ENCODE peak calls at places on chromosomes 3 and 15, in four cellular contexts. Z, W, V and E are unnamed samples.

GRCh38 chr15:85620321-85621044 is 174.2 kb downstream of the KLHL25 start:
- DNase-seq in Z (no peak), W (peak; percentile 48), V (no peak), E (no peak)

GRCh38 chr15:29854413-29854812 is 32.1 kb upstream of the TJP1 start:
- DNase-seq in Z (no peak), W (no peak), V (no peak), E (no peak)

GRCh38 chr3:36063992-36064391 is 316.3 kb upstream of the STAC start:
- DNase-seq in Z (no peak), W (no peak), V (no peak), E (no peak)

GRCh38 chr3:55708242-55708641 is 221.1 kb upstream of the WNT5A start:
- DNase-seq in Z (no peak), W (no peak), V (no peak), E (no peak)

GRCh38 chr3:132973441-132973840 is 64.8 kb upstream of the TMEM108 start:
- DNase-seq in Z (no peak), W (no peak), V (no peak), E (no peak)

GRCh38 chr3:140343709-140344417 is 334.0 kb upstream of the TRIM42 start:
- DNase-seq in Z (no peak), W (no peak), V (no peak), E (no peak)

GRCh38 chr15:38696120-38696727 is 131.6 kb upstream of the RASGRP1 start:
- DNase-seq in Z (no peak), W (peak; percentile 66), V (peak; percentile 32), E (peak; percentile 59)

GRCh38 chr3:102141096-102141912 is 292.0 kb downstream of the NFKBIZ start:
- DNase-seq in Z (no peak), W (no peak), V (no peak), E (no peak)

GRCh38 chr15:78927077-78927790 is 17.6 kb downstream of the CTSH start:
- DNase-seq in Z (no peak), W (no peak), V (no peak), E (no peak)

GRCh38 chr3:101858464-101858863 is 9.2 kb downstream of the NFKBIZ start:
- DNase-seq in Z (no peak), W (no peak), V (no peak), E (no peak)

GRCh38 chr3:153970735-153971347 is 150.3 kb upstream of the ARHGEF26 start:
- DNase-seq in Z (no peak), W (no peak), V (no peak), E (no peak)

GRCh38 chr15:61946778-61947177 is 113.5 kb downstream of the VPS13C start:
- DNase-seq in Z (no peak), W (no peak), V (no peak), E (no peak)

GRCh38 chr15:63013052-63013808 is 29.3 kb upstream of the TPM1 start:
- DNase-seq in Z (no peak), W (no peak), V (no peak), E (no peak)

GRCh38 chr3:67305160-67305559 is 307.1 kb downstream of the KBTBD8 start:
- DNase-seq in Z (no peak), W (no peak), V (no peak), E (no peak)

GRCh38 chr3:116069024-116069423 is 376.3 kb downstream of the LSAMP start:
- DNase-seq in Z (no peak), W (no peak), V (no peak), E (no peak)

GRCh38 chr15:63405159-63405558 is 23.5 kb upstream of the CA12 start:
- DNase-seq in Z (no peak), W (no peak), V (no peak), E (no peak)

GRCh38 chr3:130792241-130792640 is 45.6 kb upstream of the PIK3R4 start:
- DNase-seq in Z (no peak), W (no peak), V (no peak), E (no peak)

GRCh38 chr15:63288778-63289378 is 11.5 kb downstream of the APH1B start:
- DNase-seq in Z (no peak), W (peak; percentile 49), V (peak; percentile 57), E (no peak)

GRCh38 chr15:73965730-73966103 is 26.4 kb downstream of the STOML1 start:
- DNase-seq in Z (no peak), W (peak; percentile 48), V (peak; percentile 55), E (no peak)

GRCh38 chr3:38528457-38528856 is 32.3 kb downstream of the EXOG start:
- DNase-seq in Z (no peak), W (no peak), V (no peak), E (no peak)

GRCh38 chr3:167350245-167350862 is 29.7 kb downstream of the ZBBX start:
- DNase-seq in Z (no peak), W (no peak), V (no peak), E (no peak)

GRCh38 chr3:75906555-75907112 is 121.3 kb upstream of the ZNF717 start:
- DNase-seq in Z (peak; percentile 41), W (no peak), V (no peak), E (no peak)

GRCh38 chr3:142502187-142502985 is 54.5 kb upstream of the XRN1 start:
- DNase-seq in Z (no peak), W (no peak), V (no peak), E (no peak)

GRCh38 chr3:186818956-186819355 is 12.7 kb upstream of the RFC4 start:
- DNase-seq in Z (no peak), W (no peak), V (no peak), E (no peak)

GRCh38 chr3:106822204-106822603 is 555.0 kb upstream of the CCDC54 start:
- DNase-seq in Z (no peak), W (no peak), V (no peak), E (no peak)

GRCh38 chr15:101047301-101047781 is 128.2 kb downstream of the LRRK1 start:
- DNase-seq in Z (peak; percentile 28), W (no peak), V (no peak), E (no peak)

GRCh38 chr3:186298876-186299275 is 63.2 kb downstream of the DGKG start:
- DNase-seq in Z (no peak), W (no peak), V (no peak), E (no peak)

GRCh38 chr3:114231616-114232015 is 5.8 kb downstream of the ZNF80 start:
- DNase-seq in Z (no peak), W (peak; percentile 54), V (peak; percentile 46), E (peak; percentile 28)

GRCh38 chr15:47460775-47461174 is 256.5 kb upstream of the SEMA6D start:
- DNase-seq in Z (no peak), W (no peak), V (no peak), E (no peak)
- H3K27ac ChIP-seq in Z (no peak overlapping the region), W (no peak overlapping the region), V (no peak overlapping the region), E (no peak overlapping the region)

GRCh38 chr15:68205949-68206539 is 912 bp upstream of the CALML4 start:
- DNase-seq in Z (peak; percentile 87), W (no peak), V (no peak), E (no peak)

GRCh38 chr15:68208136-68208535 is 3.0 kb upstream of the CALML4 start:
- DNase-seq in Z (no peak), W (no peak), V (no peak), E (no peak)

GRCh38 chr15:68207176-68207935 is 2.2 kb upstream of the CALML4 start:
- DNase-seq in Z (no peak), W (no peak), V (no peak), E (no peak)

GRCh38 chr15:68205558-68205944 is 419 bp upstream of the CALML4 start:
- DNase-seq in Z (no peak), W (no peak), V (no peak), E (no peak)

GRCh38 chr15:68206711-68207151 is 1.6 kb upstream of the CALML4 start:
- DNase-seq in Z (no peak), W (no peak), V (no peak), E (no peak)
- H3K4me1 ChIP-seq in Z (peaks cover 69% of the 10 kb centered on the region), W (peaks cover 19% of the 10 kb centered on the region), V (peaks cover 21% of the 10 kb centered on the region), E (peaks cover 11% of the 10 kb centered on the region)

GRCh38 chr3:171962137-171962720 is 77.1 kb upstream of the FNDC3B start:
- DNase-seq in Z (no peak), W (no peak), V (no peak), E (no peak)
- H3K27ac ChIP-seq in Z (no peak overlapping the region), W (no peak overlapping the region), V (no peak overlapping the region), E (no peak overlapping the region)

GRCh38 chr3:37171144-37171543 is 3.2 kb downstream of the LRRFIP2 start:
- DNase-seq in Z (no peak), W (no peak), V (no peak), E (no peak)

GRCh38 chr3:37173806-37174205 is 576 bp downstream of the LRRFIP2 start:
- DNase-seq in Z (no peak), W (no peak), V (no peak), E (no peak)

GRCh38 chr3:37170513-37170912 is 3.9 kb downstream of the LRRFIP2 start:
- DNase-seq in Z (no peak), W (no peak), V (no peak), E (no peak)

GRCh38 chr3:37170097-37170496 is 4.3 kb downstream of the LRRFIP2 start:
- DNase-seq in Z (no peak), W (no peak), V (no peak), E (no peak)

DNA sequence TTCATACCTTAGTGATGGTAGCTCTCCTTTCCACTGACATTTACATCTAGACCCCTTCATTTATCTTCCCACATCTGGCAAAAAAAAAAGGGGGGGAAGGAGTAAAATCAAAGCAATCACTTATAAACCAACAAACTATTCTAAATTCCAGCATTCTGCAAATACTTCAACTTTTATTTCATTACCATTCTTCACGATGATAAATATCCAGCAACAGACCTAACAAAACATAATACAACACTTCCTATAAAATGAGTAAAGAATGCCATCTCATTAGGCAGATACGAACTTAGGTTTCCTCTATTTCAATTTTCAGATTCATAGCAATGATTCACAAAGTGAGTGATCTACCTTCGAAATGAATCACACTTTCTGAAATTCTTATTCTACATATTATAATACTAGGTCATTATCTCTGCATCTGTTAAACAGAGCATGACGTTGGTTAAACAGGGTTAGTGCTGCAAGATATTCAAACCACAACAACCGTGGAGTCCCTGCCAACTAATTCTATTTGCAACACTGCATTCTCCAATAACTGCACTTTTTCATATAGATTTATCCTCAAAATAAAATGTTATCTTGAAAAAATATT is at the start of gene LRRFIP2:
- DNase-seq in Z (no peak), W (peak; percentile 20), V (peak; percentile 6), E (no peak)
- H3K4me1 ChIP-seq in Z (peaks cover 61% of the 10 kb centered on the region), W (peaks cover 41% of the 10 kb centered on the region), V (peaks cover 7% of the 10 kb centered on the region), E (peaks cover 10% of the 10 kb centered on the region)

GRCh38 chr3:72447059-72447946 is 400.9 kb downstream of the SHQ1 start:
- DNase-seq in Z (peak; percentile 92), W (peak; percentile 96), V (peak; percentile 96), E (peak; percentile 88)
- H3K27ac ChIP-seq in Z (peak overlapping the region; percentile 91), W (peak overlapping the region; percentile 64), V (peak overlapping the region; percentile 79), E (peak overlapping the region; percentile 72)

DNA sequence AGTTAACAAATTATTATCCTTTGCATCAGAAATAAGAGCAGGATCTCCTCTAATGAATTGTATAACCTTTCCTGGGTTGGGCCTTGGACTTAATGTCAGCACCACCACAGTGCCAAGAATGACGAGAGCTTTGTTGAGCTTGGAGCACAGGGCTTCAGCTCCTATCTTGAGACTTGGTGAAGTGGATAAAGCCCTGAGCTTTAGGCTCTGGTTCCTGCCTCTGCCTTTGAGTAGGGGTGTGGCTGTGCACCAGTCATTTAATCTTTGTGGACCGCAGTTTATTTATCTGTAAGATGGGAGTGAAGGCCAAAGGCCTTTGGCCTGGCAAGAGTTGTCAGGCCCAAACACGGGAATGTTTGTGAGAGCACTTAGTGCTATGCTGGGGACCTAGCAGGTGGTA is 162.2 kb downstream of the VGLL4 start:
- DNase-seq in Z (no peak), W (no peak), V (no peak), E (no peak)
- H3K4me1 ChIP-seq in Z (peaks cover 21% of the 10 kb centered on the region), W (no peaks in the 10 kb centered on the region), V (no peaks in the 10 kb centered on the region), E (no peaks in the 10 kb centered on the region)